ENCODE peak calls at places on chromosomes 2 and 18, in eight cellular contexts. H, S, Z, R, J, T, I and D are unnamed samples.

GRCh38 chr2:10547011-10547410 is 98.9 kb upstream of the ODC1 start:
- DNase-seq in H (no peak), S (no peak), Z (no peak), R (no peak), J (no peak), T (no peak), I (peak; percentile 58), D (no peak)

GRCh38 chr2:134218414-134218813 is 35.5 kb upstream of the MGAT5 start:
- DNase-seq in H (no peak), S (no peak), Z (no peak), R (no peak), J (no peak), T (no peak), I (no peak), D (no peak)

GRCh38 chr18:9665311-9665710 is 42.8 kb upstream of the RAB31 start:
- DNase-seq in H (no peak), S (no peak), Z (no peak), R (no peak), J (no peak), T (no peak), I (no peak), D (no peak)

GRCh38 chr2:134917958-134918517 is 584 bp upstream of the CCNT2 start:
- DNase-seq in H (peak; percentile 92), S (no peak), Z (no peak), R (no peak), J (peak; percentile 77), T (no peak), I (no peak), D (no peak)

GRCh38 chr2:26729311-26729710 is 34.8 kb upstream of the SLC35F6 start:
- DNase-seq in H (peak; percentile 14), S (no peak), Z (no peak), R (no peak), J (no peak), T (no peak), I (no peak), D (no peak)

GRCh38 chr2:19235308-19235707 is 123.1 kb downstream of the OSR1 start:
- DNase-seq in H (no peak), S (no peak), Z (no peak), R (no peak), J (no peak), T (no peak), I (peak; percentile 81), D (no peak)

GRCh38 chr2:29323961-29324360 is 208.7 kb downstream of the CLIP4 start:
- DNase-seq in H (no peak), S (no peak), Z (no peak), R (no peak), J (no peak), T (no peak), I (peak; percentile 9), D (no peak)

GRCh38 chr2:1234731-1235308 is 178.4 kb upstream of the TPO start:
- DNase-seq in H (no peak), S (no peak), Z (no peak), R (no peak), J (no peak), T (no peak), I (peak; percentile 6), D (no peak)

GRCh38 chr2:25230128-25230527 is 61.7 kb upstream of the POMC start:
- DNase-seq in H (no peak), S (no peak), Z (no peak), R (no peak), J (no peak), T (no peak), I (no peak), D (no peak)

GRCh38 chr18:11246883-11247282 is 97.5 kb upstream of the PIEZO2 start:
- DNase-seq in H (no peak), S (no peak), Z (no peak), R (no peak), J (no peak), T (peak; percentile 8), I (no peak), D (no peak)

GRCh38 chr18:51191139-51191717 is 6.3 kb downstream of the MEX3C start:
- DNase-seq in H (no peak), S (no peak), Z (no peak), R (no peak), J (no peak), T (no peak), I (no peak), D (no peak)

GRCh38 chr2:42169100-42169868 is at the start of gene EML4:
- DNase-seq in H (peak; percentile 96), S (peak; percentile 96), Z (peak; percentile 97), R (peak; percentile 96), J (peak; percentile 89), T (peak; percentile 93), I (peak; percentile 90), D (peak; percentile 99)

GRCh38 chr2:71206271-71206670 is 20.6 kb downstream of the PAIP2B start:
- DNase-seq in H (no peak), S (no peak), Z (no peak), R (no peak), J (no peak), T (no peak), I (no peak), D (no peak)

GRCh38 chr2:151523825-151524224 is 114.1 kb downstream of the RIF1 start:
- DNase-seq in H (no peak), S (no peak), Z (no peak), R (no peak), J (no peak), T (no peak), I (peak; percentile 29), D (no peak)

GRCh38 chr2:44226753-44227152 is 48.5 kb upstream of the SLC3A1 start:
- DNase-seq in H (no peak), S (no peak), Z (no peak), R (no peak), J (no peak), T (no peak), I (no peak), D (no peak)

GRCh38 chr2:197251576-197251975 is 59.0 kb downstream of the ANKRD44 start:
- DNase-seq in H (no peak), S (no peak), Z (no peak), R (no peak), J (no peak), T (no peak), I (peak; percentile 10), D (no peak)
- H3K4me1 ChIP-seq in H (no peaks in the 10 kb centered on the region), S (no peaks in the 10 kb centered on the region), Z (no peaks in the 10 kb centered on the region), R (peaks cover 39% of the 10 kb centered on the region), J (peaks cover 10% of the 10 kb centered on the region), T (no peaks in the 10 kb centered on the region), I (peaks cover 3% of the 10 kb centered on the region), D (peaks cover 24% of the 10 kb centered on the region)

GRCh38 chr2:68062680-68063387 is at the start of gene C1D:
- DNase-seq in H (peak; percentile 95), S (peak; percentile 97), Z (peak; percentile 96), R (peak; percentile 96), J (peak; percentile 92), T (peak; percentile 95), I (peak; percentile 88), D (peak; percentile 99)
- TF ChIP-seq POLR2A in H (peak; percentile 90), S (peak; percentile 63), Z (no peak), R (no peak), J (peak; percentile 24), T (peak; percentile 40), I (peak; percentile 79), D (peak; percentile 43)

DNA sequence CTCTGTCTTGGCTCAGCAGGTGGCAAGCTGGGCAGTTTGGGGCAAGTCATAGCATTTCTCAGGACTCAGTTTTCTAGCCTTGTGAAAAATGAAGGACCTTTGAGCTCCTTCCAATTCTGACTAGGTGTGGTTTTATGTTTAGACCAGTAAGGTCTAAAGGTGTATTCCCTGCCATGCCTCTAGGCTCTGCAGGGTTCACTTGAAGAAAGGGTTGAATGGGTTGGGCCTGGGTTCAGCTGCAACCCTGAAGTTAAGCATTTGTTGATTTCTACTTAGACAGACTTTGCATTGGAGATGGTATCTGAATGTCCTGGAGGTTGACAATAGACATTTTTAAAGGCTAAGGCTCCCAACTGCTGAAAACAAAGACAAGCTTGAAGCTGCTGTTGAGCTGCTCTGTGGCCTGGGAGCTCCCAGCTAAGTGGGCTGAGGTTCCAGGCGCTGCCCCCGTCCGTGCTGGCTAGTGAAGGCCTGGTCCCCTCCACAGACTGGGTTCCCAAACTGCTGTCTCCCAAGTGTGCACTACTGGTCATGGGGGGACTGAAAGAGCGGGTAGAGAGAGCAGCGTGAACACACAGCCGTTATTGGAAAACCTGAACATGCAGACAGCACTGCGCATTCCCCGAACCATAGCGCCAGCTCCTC is 100.7 kb upstream of the SMAD7 start:
- DNase-seq in H (no peak), S (no peak), Z (no peak), R (no peak), J (no peak), T (no peak), I (no peak), D (peak; percentile 50)
- H3K4me1 ChIP-seq in H (peaks cover 4% of the 10 kb centered on the region), S (peaks cover 5% of the 10 kb centered on the region), Z (no peaks in the 10 kb centered on the region), R (peaks cover 11% of the 10 kb centered on the region), J (peaks cover 4% of the 10 kb centered on the region), T (no peaks in the 10 kb centered on the region), I (peaks cover 44% of the 10 kb centered on the region), D (peaks cover 6% of the 10 kb centered on the region)

GRCh38 chr18:69945220-69946114 is 2.2 kb downstream of the CD226 start:
- DNase-seq in H (no peak), S (no peak), Z (no peak), R (no peak), J (no peak), T (no peak), I (no peak), D (no peak)
- TF ChIP-seq POLR2A in H (no peak), S (no peak), Z (no peak), R (no peak), J (no peak), T (no peak), I (no peak), D (no peak)

GRCh38 chr18:398866-399637 is 101.4 kb downstream of the COLEC12 start:
- DNase-seq in H (no peak), S (no peak), Z (no peak), R (no peak), J (no peak), T (no peak), I (no peak), D (no peak)
- H3K4me1 ChIP-seq in H (no peaks in the 10 kb centered on the region), S (no peaks in the 10 kb centered on the region), Z (peaks cover 11% of the 10 kb centered on the region), R (peaks cover 21% of the 10 kb centered on the region), J (peaks cover 20% of the 10 kb centered on the region), T (peaks cover 45% of the 10 kb centered on the region), I (peaks cover 27% of the 10 kb centered on the region), D (peaks cover 39% of the 10 kb centered on the region)